ENCODE peak calls at places on chromosomes 4 and X, in six cellular contexts. X is kidney epithelial cell, P is activated B cell treated with CpG ODN at 0.5 μM for 24 hours, N is Peyer's patch, G is GM20000, O is brain microvascular endothelial cell. Z is an unnamed sample.

GRCh38 chrX:9788908-9789307 is 2.7 kb downstream of the SHROOM2 start:
- DNase-seq in X (peak), P (no peak), N (no peak), G (no peak), O (no peak), Z (no peak)

GRCh38 chrX:7264399-7264798 is 116.4 kb upstream of the PUDP start:
- DNase-seq in X (no peak), P (no peak), N (no peak), G (peak), O (no peak), Z (peak)

GRCh38 chr4:143183513-143184216 is 1.1 kb upstream of the USP38 start:
- DNase-seq in X (no peak), P (no peak), N (no peak), G (no peak), O (no peak), Z (no peak)

GRCh38 chr4:121421594-121421993 is 40.8 kb upstream of the QRFPR start:
- DNase-seq in X (no peak), P (no peak), N (no peak), G (no peak), O (no peak), Z (no peak)

GRCh38 chrX:154008521-154008920 is 11.2 kb downstream of the IRAK1 start:
- DNase-seq in X (no peak), P (no peak), N (peak), G (peak), O (no peak), Z (no peak)

GRCh38 chrX:69032601-69033000 is 132.7 kb downstream of the PJA1 start:
- DNase-seq in X (peak), P (no peak), N (no peak), G (no peak), O (no peak), Z (no peak)

GRCh38 chrX:11273544-11273943 is 19.7 kb upstream of the AMELX start:
- DNase-seq in X (no peak), P (no peak), N (no peak), G (no peak), O (no peak), Z (no peak)

GRCh38 chr4:143473334-143474126 is 40.0 kb upstream of the SMARCA5 start:
- DNase-seq in X (no peak), P (no peak), N (no peak), G (peak), O (no peak), Z (peak)

GRCh38 chr4:173398251-173398650 is 665 bp downstream of the SCRG1 start:
- DNase-seq in X (no peak), P (no peak), N (no peak), G (no peak), O (no peak), Z (no peak)

GRCh38 chr4:104749062-104749461 is 254.4 kb upstream of the CXXC4 start:
- DNase-seq in X (no peak), P (no peak), N (no peak), G (no peak), O (no peak), Z (no peak)

GRCh38 chrX:25022499-25023325 is 6.9 kb upstream of the ARX start:
- DNase-seq in X (no peak), P (no peak), N (no peak), G (no peak), O (no peak), Z (no peak)

GRCh38 chr4:46390353-46391058 is 578 bp upstream of the GABRA2 start:
- DNase-seq in X (no peak), P (no peak), N (no peak), G (no peak), O (no peak), Z (no peak)

GRCh38 chrX:150546711-150547153 is 21.7 kb upstream of the MTM1 start:
- DNase-seq in X (no peak), P (no peak), N (no peak), G (no peak), O (no peak), Z (no peak)

GRCh38 chr4:113958766-113959540 is 20.5 kb downstream of the ARSJ start:
- DNase-seq in X (peak), P (no peak), N (no peak), G (no peak), O (peak), Z (no peak)

GRCh38 chr4:114272226-114272625 is 292.8 kb upstream of the ARSJ start:
- DNase-seq in X (peak), P (no peak), N (no peak), G (no peak), O (peak), Z (no peak)

GRCh38 chrX:47854474-47854873 is 17.8 kb downstream of the ZNF81 start:
- DNase-seq in X (no peak), P (no peak), N (peak), G (no peak), O (peak), Z (no peak)

GRCh38 chr4:103008875-103009729 is 10.4 kb downstream of the SLC9B1 start:
- DNase-seq in X (no peak), P (no peak), N (no peak), G (peak), O (peak), Z (peak)

GRCh38 chr4:83589283-83589682 is 53.4 kb downstream of the GPAT3 start:
- DNase-seq in X (no peak), P (no peak), N (no peak), G (no peak), O (no peak), Z (no peak)

GRCh38 chr4:158814636-158815035 is 45.8 kb downstream of the FNIP2 start:
- DNase-seq in X (no peak), P (no peak), N (no peak), G (no peak), O (peak), Z (no peak)

GRCh38 chrX:40041915-40042314 is 55.8 kb downstream of the BCOR start:
- DNase-seq in X (no peak), P (no peak), N (no peak), G (no peak), O (no peak), Z (no peak)

GRCh38 chr4:61994036-61994435 is 793.9 kb downstream of the ADGRL3 start:
- DNase-seq in X (no peak), P (no peak), N (no peak), G (no peak), O (peak), Z (no peak)

GRCh38 chr4:62162606-62163005 is 962.5 kb downstream of the ADGRL3 start:
- DNase-seq in X (no peak), P (no peak), N (no peak), G (no peak), O (no peak), Z (no peak)

GRCh38 chr4:145154573-145154972 is 25.8 kb downstream of the OTUD4 start:
- DNase-seq in X (no peak), P (no peak), N (no peak), G (peak), O (peak), Z (peak)

GRCh38 chr4:40525811-40526598 is 103.7 kb downstream of the RBM47 start:
- DNase-seq in X (peak), P (no peak), N (no peak), G (no peak), O (peak), Z (no peak)

GRCh38 chr4:600850-601515 is 24.4 kb upstream of the PDE6B start:
- DNase-seq in X (no peak), P (no peak), N (no peak), G (no peak), O (no peak), Z (no peak)

GRCh38 chrX:86946569-86946968 is 571.0 kb upstream of the KLHL4 start:
- DNase-seq in X (no peak), P (no peak), N (no peak), G (peak), O (peak), Z (peak)

GRCh38 chr4:185817403-185817818 is 5.4 kb upstream of the SORBS2 start:
- DNase-seq in X (no peak), P (no peak), N (no peak), G (no peak), O (no peak), Z (no peak)

GRCh38 chr4:186604124-186604627 is 48.8 kb upstream of the MTNR1A start:
- DNase-seq in X (no peak), P (no peak), N (no peak), G (no peak), O (no peak), Z (no peak)

DNA sequence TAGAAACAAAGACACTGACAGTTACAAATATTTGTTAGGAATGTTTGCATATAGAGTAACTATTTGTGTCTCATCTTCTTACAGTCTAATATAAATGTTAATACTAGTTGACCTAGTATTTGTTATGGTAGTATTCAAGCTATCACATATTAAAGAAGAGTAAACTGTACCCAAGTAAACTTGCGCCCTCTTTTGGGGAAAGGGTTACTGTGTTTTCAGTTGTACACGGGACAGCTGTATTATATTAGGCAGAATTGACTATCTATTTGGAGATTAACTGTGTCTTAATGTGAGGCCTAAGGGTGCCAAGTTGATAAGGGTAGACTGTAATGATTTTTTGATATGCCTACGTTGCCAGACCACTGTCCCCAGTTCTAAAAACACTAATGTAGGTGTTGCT is 172.9 kb upstream of the CXCL13 start:
- DNase-seq in X (no peak), P (no peak), N (no peak), G (no peak), O (no peak), Z (no peak)
- TF ChIP-seq CTCF in X (no peak), P (no peak), N (no peak), G (no peak), O (peak), Z (peak)

DNA sequence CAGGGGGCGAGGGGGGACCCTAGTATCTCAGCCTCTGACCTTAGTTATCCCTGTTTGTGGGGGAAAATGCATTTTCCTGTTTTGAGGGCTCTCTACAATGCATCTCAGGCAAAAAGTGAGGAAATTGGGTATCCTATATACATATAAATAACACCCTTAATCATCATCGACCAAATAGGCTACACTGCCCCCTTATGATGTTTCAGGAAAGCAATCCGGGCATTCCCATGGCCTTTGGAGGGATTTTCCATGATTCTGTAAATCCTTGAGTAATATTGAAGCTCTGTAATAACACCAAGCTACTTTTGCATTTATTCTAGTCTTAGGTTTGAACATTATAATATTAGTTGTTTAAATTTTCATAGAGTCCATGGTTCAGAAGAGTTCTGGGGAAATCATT is 91.6 kb upstream of the SCOC start:
- DNase-seq in X (no peak), P (no peak), N (no peak), G (no peak), O (no peak), Z (no peak)
- TF ChIP-seq CTCF in X (no peak), P (no peak), N (no peak), G (no peak), O (peak), Z (no peak)

GRCh38 chr4:67587156-67587555 is 28.6 kb downstream of the STAP1 start:
- DNase-seq in X (no peak), P (no peak), N (no peak), G (no peak), O (no peak), Z (no peak)
- TF ChIP-seq CTCF in X (no peak), P (no peak), N (no peak), G (no peak), O (no peak), Z (no peak)

GRCh38 chr4:153542835-153543234 is 76.7 kb downstream of the TMEM131L start:
- DNase-seq in X (no peak), P (no peak), N (peak), G (no peak), O (no peak), Z (no peak)
- TF ChIP-seq CTCF in X (no peak), P (no peak), N (no peak), G (no peak), O (peak), Z (peak)

GRCh38 chr4:11426716-11427115 is 2.0 kb downstream of the HS3ST1 start:
- DNase-seq in X (no peak), P (no peak), N (no peak), G (no peak), O (no peak), Z (no peak)
- TF ChIP-seq CTCF in X (no peak), P (no peak), N (no peak), G (no peak), O (no peak), Z (no peak)

GRCh38 chrX:6095469-6095868 is 133.2 kb downstream of the NLGN4X start:
- DNase-seq in X (no peak), P (no peak), N (no peak), G (no peak), O (no peak), Z (no peak)
- TF ChIP-seq CTCF in X (peak), P (no peak), N (no peak), G (no peak), O (peak), Z (peak)

GRCh38 chr4:100311181-100311580 is 120.9 kb upstream of the DDIT4L start:
- DNase-seq in X (no peak), P (no peak), N (no peak), G (no peak), O (no peak), Z (no peak)
- TF ChIP-seq CTCF in X (peak), P (no peak), N (no peak), G (no peak), O (peak), Z (no peak)

GRCh38 chr4:169163495-169163894 is 107.3 kb downstream of the SH3RF1 start:
- DNase-seq in X (no peak), P (no peak), N (no peak), G (no peak), O (no peak), Z (no peak)

GRCh38 chr4:169160825-169161224 is 109.9 kb downstream of the SH3RF1 start:
- DNase-seq in X (no peak), P (no peak), N (no peak), G (no peak), O (no peak), Z (no peak)

GRCh38 chr4:169167958-169168357 is 102.8 kb downstream of the SH3RF1 start:
- DNase-seq in X (no peak), P (no peak), N (no peak), G (peak), O (no peak), Z (no peak)

GRCh38 chr4:169164669-169165415 is 105.9 kb downstream of the SH3RF1 start:
- DNase-seq in X (no peak), P (no peak), N (no peak), G (no peak), O (no peak), Z (no peak)

GRCh38 chr4:169163947-169164668 is 106.6 kb downstream of the SH3RF1 start:
- DNase-seq in X (no peak), P (no peak), N (no peak), G (no peak), O (no peak), Z (no peak)
- TF ChIP-seq CTCF in X (no peak), P (no peak), N (no peak), G (no peak), O (no peak), Z (no peak)

GRCh38 chr4:42641155-42641554 is 15.8 kb downstream of the ATP8A1 start:
- DNase-seq in X (no peak), P (no peak), N (no peak), G (no peak), O (no peak), Z (no peak)
- TF ChIP-seq CTCF in X (no peak), P (no peak), N (no peak), G (no peak), O (no peak), Z (no peak)